ENCODE peak calls at places on chromosomes 1 and 21, in nine cellular contexts. S, M, E, X, L, N, H, R and U are unnamed samples.

GRCh38 chr1:230572121-230573083 is 69.9 kb upstream of the COG2 start:
- DNase-seq in R (no peak), L (peak), N (no peak), E (no peak), H (no peak), S (no peak), M (no peak), X (no peak), U (no peak)

GRCh38 chr1:8540266-8540926 is 222.5 kb downstream of the SLC45A1 start:
- DNase-seq in N (peak), L (no peak), M (peak), X (no peak), H (peak), R (no peak), E (no peak), S (no peak), U (no peak)

GRCh38 chr1:6470132-6471085 is 4.4 kb upstream of the TNFRSF25 start:
- DNase-seq in M (no peak), X (no peak), L (no peak), R (no peak), E (no peak), H (no peak), N (no peak), S (no peak), U (no peak)

GRCh38 chr1:237300642-237301041 is 258.7 kb downstream of the RYR2 start:
- DNase-seq in R (no peak), M (no peak), E (no peak), X (no peak), N (no peak), S (no peak), H (no peak), L (no peak), U (no peak)

GRCh38 chr1:57162607-57163235 is 196.9 kb upstream of the C8B start:
- DNase-seq in L (no peak), E (peak), S (peak), M (no peak), R (no peak), X (no peak), N (no peak), H (no peak), U (no peak)

GRCh38 chr21:21101911-21102310 is 103.7 kb downstream of the NCAM2 start:
- DNase-seq in S (no peak), E (no peak), X (no peak), L (no peak), H (peak), R (no peak), M (peak), N (peak), U (no peak)

GRCh38 chr1:2539312-2539907 is 9.3 kb upstream of the HES5 start:
- DNase-seq in S (no peak), X (no peak), H (peak), L (no peak), E (no peak), N (no peak), R (no peak), M (no peak), U (no peak)

GRCh38 chr1:30083800-30084464 is 639.5 kb downstream of the MATN1 start:
- DNase-seq in R (no peak), L (peak), N (peak), X (no peak), H (peak), M (peak), S (peak), E (no peak), U (no peak)

GRCh38 chr1:50697440-50698421 is 262.3 kb downstream of the FAF1 start:
- DNase-seq in M (no peak), X (no peak), R (no peak), S (no peak), H (no peak), N (no peak), L (no peak), E (no peak), U (no peak)

GRCh38 chr1:205064301-205064700 is 20.0 kb downstream of the TMEM81 start:
- DNase-seq in N (no peak), R (no peak), H (no peak), S (no peak), X (no peak), M (no peak), E (no peak), L (no peak), U (no peak)

GRCh38 chr1:41135196-41135947 is 106.7 kb downstream of the SCMH1 start:
- DNase-seq in H (no peak), S (no peak), N (no peak), L (no peak), R (no peak), E (no peak), X (no peak), M (no peak), U (no peak)

GRCh38 chr1:64183380-64183984 is 19.9 kb upstream of the UBE2U start:
- DNase-seq in L (no peak), R (no peak), H (peak), E (no peak), X (no peak), S (no peak), M (no peak), N (no peak), U (no peak)

GRCh38 chr1:246020231-246020954 is 486.7 kb downstream of the SMYD3 start:
- DNase-seq in E (no peak), R (no peak), L (no peak), X (no peak), N (no peak), M (no peak), H (no peak), S (no peak), U (no peak)

GRCh38 chr21:37829043-37829442 is 87.2 kb downstream of the KCNJ6 start:
- DNase-seq in L (no peak), M (no peak), E (no peak), X (no peak), N (no peak), R (no peak), S (no peak), H (no peak), U (no peak)

GRCh38 chr1:186536272-186536905 is 75.5 kb upstream of the PDC start:
- DNase-seq in R (no peak), S (no peak), M (no peak), N (peak), E (no peak), X (no peak), H (no peak), L (no peak), U (no peak)
- TF ChIP-seq CTCF in R (no peak), S (no peak), M (no peak), N (no peak), E (no peak), X (no peak), H (no peak), L (no peak), U (no peak)

GRCh38 chr1:178634445-178634844 is 90.6 kb upstream of the RALGPS2 start:
- DNase-seq in S (peak), N (peak), M (no peak), E (peak), L (no peak), R (no peak), X (no peak), H (no peak), U (no peak)

GRCh38 chr1:178632619-178633018 is 92.4 kb upstream of the RALGPS2 start:
- DNase-seq in X (no peak), H (peak), L (no peak), N (peak), R (no peak), M (peak), S (no peak), E (no peak), U (no peak)

GRCh38 chr1:178630418-178630817 is 94.6 kb upstream of the RALGPS2 start:
- DNase-seq in R (no peak), H (no peak), N (no peak), M (no peak), S (no peak), E (no peak), L (no peak), X (no peak), U (no peak)

GRCh38 chr1:178629549-178630154 is 95.4 kb upstream of the RALGPS2 start:
- DNase-seq in N (no peak), S (no peak), H (no peak), L (no peak), X (no peak), E (no peak), R (no peak), M (no peak), U (no peak)

DNA sequence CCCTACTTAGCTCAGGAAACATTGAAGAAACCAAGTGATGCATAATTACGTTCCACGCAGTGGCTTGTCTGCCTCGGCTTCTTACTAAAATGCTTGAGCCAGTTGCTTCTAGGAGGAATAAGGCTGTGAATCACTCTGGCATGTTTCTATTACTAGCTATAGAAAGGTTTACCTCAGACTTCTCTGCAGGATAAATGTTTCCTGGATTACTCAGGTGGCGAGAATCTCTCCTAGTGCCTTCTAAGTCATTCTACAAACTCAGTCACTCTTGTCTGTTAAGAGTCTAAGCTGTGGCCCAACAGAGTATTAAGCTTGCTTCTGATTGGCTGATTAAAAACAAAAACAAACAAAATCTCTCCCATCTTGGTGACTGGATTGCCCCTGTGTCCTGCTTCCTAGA is 92.0 kb upstream of the RALGPS2 start:
- DNase-seq in N (peak), S (no peak), E (no peak), R (no peak), X (no peak), L (peak), M (peak), H (peak), U (no peak)
- TF ChIP-seq CTCF in N (no peak), S (no peak), E (no peak), R (no peak), X (no peak), L (no peak), M (no peak), H (no peak), U (no peak)

GRCh38 chr21:28018213-28018612 is 974.5 kb downstream of the LTN1 start:
- DNase-seq in M (no peak), E (no peak), X (no peak), L (no peak), S (no peak), N (no peak), R (no peak), H (no peak), U (no peak)

GRCh38 chr21:28016571-28016970 is 976.1 kb downstream of the LTN1 start:
- DNase-seq in R (no peak), H (no peak), X (no peak), L (no peak), S (no peak), M (no peak), E (no peak), N (no peak), U (no peak)

DNA sequence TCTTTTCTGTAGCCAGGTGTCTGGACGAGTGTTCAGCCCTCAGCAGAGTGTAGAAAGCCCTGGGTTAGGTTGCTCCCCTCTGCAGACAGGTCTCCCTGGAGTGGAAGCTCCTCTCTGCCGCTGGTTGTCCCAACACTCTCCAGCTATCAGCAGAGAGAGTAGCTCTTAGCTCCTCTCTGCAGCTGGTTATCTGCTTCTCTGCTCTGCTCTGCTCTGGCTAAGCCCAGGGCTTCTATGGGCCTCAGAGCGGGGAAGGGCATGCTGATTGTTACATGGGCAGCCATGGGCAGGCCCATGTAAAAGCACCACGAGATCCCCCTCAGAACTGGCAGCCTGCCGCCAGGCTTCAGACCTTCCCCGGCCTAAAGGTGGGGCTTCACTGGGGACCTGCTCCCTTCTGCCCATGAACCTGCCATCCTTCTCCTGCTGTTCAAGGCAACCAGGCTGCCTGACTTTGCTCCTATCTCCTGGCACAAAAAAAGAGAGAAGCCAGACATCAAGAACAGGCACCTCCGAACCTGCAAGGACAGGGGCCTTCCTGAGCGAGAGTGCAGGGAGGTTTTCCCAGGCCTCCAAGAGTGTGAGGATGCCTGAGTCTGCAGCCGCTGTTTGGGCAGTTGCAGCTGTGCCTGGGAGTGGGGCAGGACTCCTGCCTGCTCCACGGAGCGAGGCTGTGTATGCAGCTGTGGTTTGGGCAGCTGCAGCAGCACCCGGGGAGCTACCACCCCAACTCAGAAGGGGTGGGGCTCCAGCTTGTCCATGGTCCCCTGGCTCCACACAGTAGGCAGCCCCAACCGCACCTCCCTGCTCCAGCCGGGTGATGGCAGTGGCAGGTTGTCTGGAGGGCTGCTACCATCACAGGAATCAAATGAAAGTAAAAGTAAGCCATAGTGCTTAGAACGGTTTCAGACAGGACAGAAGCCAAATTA is 973.7 kb downstream of the LTN1 start:
- DNase-seq in X (no peak), M (no peak), N (peak), L (no peak), S (no peak), E (no peak), R (no peak), H (peak), U (no peak)
- TF ChIP-seq CTCF in X (no peak), M (peak), N (peak), L (no peak), S (no peak), E (peak), R (no peak), H (peak), U (peak)

GRCh38 chr1:224700915-224701531 is 84.9 kb downstream of the CNIH3 start:
- DNase-seq in X (no peak), M (no peak), R (no peak), E (no peak), H (peak), N (no peak), L (peak), S (no peak), U (no peak)
- TF ChIP-seq CTCF in X (no peak), M (no peak), R (no peak), E (peak), H (peak), N (peak), L (no peak), S (no peak), U (peak)